ENCODE peak calls at places on chromosomes 4 and X, in eight cellular contexts. One of them, this sample, is unnamed.

GRCh38 chr4:41949531-41949930 is 14.3 kb downstream of the TMEM33 start:
- DNase-seq in amniotic stem cell: no peak
- DNase-seq in Right ventricle myocardium inferior: no peak
- DNase-seq in ELR: no peak
- DNase-seq in HEK293T: no peak
- DNase-seq in NCI-H2081: no peak
- DNase-seq in NCI-H748 treated with DMSO at 0.1 percent for 48 hours: no peak
- DNase-seq in Right ventricle myocardium superior: no peak
- DNase-seq in this sample: no peak

GRCh38 chr4:118865091-118865708 is 23.5 kb upstream of the SYNPO2 start:
- DNase-seq in amniotic stem cell: no peak
- DNase-seq in Right ventricle myocardium inferior: no peak
- DNase-seq in ELR: peak
- DNase-seq in HEK293T: peak
- DNase-seq in NCI-H2081: peak
- DNase-seq in NCI-H748 treated with DMSO at 0.1 percent for 48 hours: peak
- DNase-seq in Right ventricle myocardium superior: no peak
- DNase-seq in this sample: peak

GRCh38 chr4:167219090-167219489 is 15.2 kb downstream of the SPOCK3 start:
- DNase-seq in amniotic stem cell: no peak
- DNase-seq in Right ventricle myocardium inferior: no peak
- DNase-seq in ELR: no peak
- DNase-seq in HEK293T: peak
- DNase-seq in NCI-H2081: peak
- DNase-seq in NCI-H748 treated with DMSO at 0.1 percent for 48 hours: peak
- DNase-seq in Right ventricle myocardium superior: no peak
- DNase-seq in this sample: peak

GRCh38 chr4:70681730-70682129 is 6.6 kb upstream of the UTP3 start:
- DNase-seq in amniotic stem cell: no peak
- DNase-seq in Right ventricle myocardium inferior: no peak
- DNase-seq in ELR: no peak
- DNase-seq in HEK293T: no peak
- DNase-seq in NCI-H2081: no peak
- DNase-seq in NCI-H748 treated with DMSO at 0.1 percent for 48 hours: no peak
- DNase-seq in Right ventricle myocardium superior: no peak
- DNase-seq in this sample: no peak

GRCh38 chr4:74531952-74532794 is 87.2 kb downstream of the AREG start:
- DNase-seq in amniotic stem cell: peak
- DNase-seq in Right ventricle myocardium inferior: no peak
- DNase-seq in ELR: peak
- DNase-seq in HEK293T: peak
- DNase-seq in NCI-H2081: peak
- DNase-seq in NCI-H748 treated with DMSO at 0.1 percent for 48 hours: peak
- DNase-seq in Right ventricle myocardium superior: no peak
- DNase-seq in this sample: peak

GRCh38 chr4:143358923-143359694 is 22.4 kb downstream of the GAB1 start:
- DNase-seq in amniotic stem cell: no peak
- DNase-seq in Right ventricle myocardium inferior: no peak
- DNase-seq in ELR: peak
- DNase-seq in HEK293T: no peak
- DNase-seq in NCI-H2081: no peak
- DNase-seq in NCI-H748 treated with DMSO at 0.1 percent for 48 hours: no peak
- DNase-seq in Right ventricle myocardium superior: no peak
- DNase-seq in this sample: no peak

GRCh38 chr4:123250843-123251242 is 145.8 kb upstream of the SPRY1 start:
- DNase-seq in amniotic stem cell: peak
- DNase-seq in Right ventricle myocardium inferior: peak
- DNase-seq in ELR: no peak
- DNase-seq in HEK293T: no peak
- DNase-seq in NCI-H2081: no peak
- DNase-seq in NCI-H748 treated with DMSO at 0.1 percent for 48 hours: no peak
- DNase-seq in Right ventricle myocardium superior: peak
- DNase-seq in this sample: peak

GRCh38 chrX:10514891-10515290 is 105.5 kb downstream of the MID1 start:
- DNase-seq in amniotic stem cell: no peak
- DNase-seq in Right ventricle myocardium inferior: no peak
- DNase-seq in ELR: no peak
- DNase-seq in HEK293T: no peak
- DNase-seq in NCI-H2081: no peak
- DNase-seq in NCI-H748 treated with DMSO at 0.1 percent for 48 hours: no peak
- DNase-seq in Right ventricle myocardium superior: no peak
- DNase-seq in this sample: no peak

GRCh38 chr4:7650606-7651400 is 216.1 kb upstream of the PSAPL1 start:
- DNase-seq in amniotic stem cell: no peak
- DNase-seq in Right ventricle myocardium inferior: no peak
- DNase-seq in ELR: peak
- DNase-seq in HEK293T: peak
- DNase-seq in NCI-H2081: no peak
- DNase-seq in NCI-H748 treated with DMSO at 0.1 percent for 48 hours: no peak
- DNase-seq in Right ventricle myocardium superior: no peak
- DNase-seq in this sample: no peak

GRCh38 chr4:61193863-61194262 is 6.3 kb upstream of the ADGRL3 start:
- DNase-seq in amniotic stem cell: no peak
- DNase-seq in Right ventricle myocardium inferior: no peak
- DNase-seq in ELR: no peak
- DNase-seq in HEK293T: no peak
- DNase-seq in NCI-H2081: no peak
- DNase-seq in NCI-H748 treated with DMSO at 0.1 percent for 48 hours: no peak
- DNase-seq in Right ventricle myocardium superior: no peak
- DNase-seq in this sample: no peak

This sample was measured in NCI-H345.